ENCODE peak calls at places on chromosome X, in five cellular contexts. One of them, this sample, is unnamed.
A peak's percentile ranks its signal among the peaks of the same experiment; 100 is the strongest.

GRCh38 chrX:79259073-79259689 is 108.0 kb downstream of the ITM2A start:
- DNase-seq in SK-N-SH: no peak
- DNase-seq in HepG2: no peak
- DNase-seq in K562: no peak
- DNase-seq in GM12878: peak; percentile 99
- DNase-seq in this sample: no peak

GRCh38 chrX:22534643-22535042 is 261.9 kb downstream of the CBLL2 start:
- DNase-seq in SK-N-SH: no peak
- DNase-seq in K562: no peak
- DNase-seq in HepG2: no peak
- DNase-seq in GM12878: no peak
- DNase-seq in this sample: peak; percentile 85

GRCh38 chrX:65871671-65872311 is 168.1 kb downstream of the VSIG4 start:
- DNase-seq in HepG2: peak; percentile 41
- DNase-seq in K562: peak; percentile 68
- DNase-seq in SK-N-SH: no peak
- DNase-seq in GM12878: peak; percentile 50
- DNase-seq in this sample: no peak

GRCh38 chrX:102684772-102685520 is 27.3 kb upstream of the GPRASP2 start:
- DNase-seq in GM12878: peak; percentile 0
- DNase-seq in K562: no peak
- DNase-seq in HepG2: no peak
- DNase-seq in SK-N-SH: no peak
- DNase-seq in this sample: no peak

GRCh38 chrX:65837875-65838549 is 170.6 kb downstream of the MSN start:
- DNase-seq in SK-N-SH: no peak
- DNase-seq in K562: no peak
- DNase-seq in GM12878: no peak
- DNase-seq in HepG2: no peak
- DNase-seq in this sample: no peak

GRCh38 chrX:10104958-10105658 is 51.7 kb upstream of the CLCN4 start:
- DNase-seq in K562: no peak
- DNase-seq in HepG2: no peak
- DNase-seq in GM12878: no peak
- DNase-seq in SK-N-SH: no peak
- DNase-seq in this sample: no peak

GRCh38 chrX:153445856-153446635 is at the start of gene TREX2:
- DNase-seq in SK-N-SH: no peak
- DNase-seq in HepG2: no peak
- DNase-seq in GM12878: no peak
- DNase-seq in K562: no peak
- DNase-seq in this sample: no peak

GRCh38 chrX:18422886-18423285 is 2.5 kb upstream of the CDKL5 start:
- DNase-seq in GM12878: no peak
- DNase-seq in HepG2: no peak
- DNase-seq in SK-N-SH: no peak
- DNase-seq in K562: no peak
- DNase-seq in this sample: peak; percentile 24

GRCh38 chrX:154020500-154021115 is 906 bp upstream of the IRAK1 start:
- DNase-seq in SK-N-SH: no peak
- DNase-seq in HepG2: no peak
- DNase-seq in GM12878: no peak
- DNase-seq in K562: peak; percentile 25
- DNase-seq in this sample: no peak

GRCh38 chrX:102138064-102138463 is 4.2 kb downstream of the TCEAL6 start:
- DNase-seq in K562: no peak
- DNase-seq in HepG2: no peak
- DNase-seq in GM12878: no peak
- DNase-seq in SK-N-SH: no peak
- DNase-seq in this sample: no peak

GRCh38 chrX:80765226-80765625 is 44.5 kb downstream of the BRWD3 start:
- DNase-seq in SK-N-SH: no peak
- DNase-seq in HepG2: peak; percentile 4
- DNase-seq in K562: no peak
- DNase-seq in GM12878: no peak
- DNase-seq in this sample: peak; percentile 77

GRCh38 chrX:72048515-72049455 is 82.9 kb downstream of the RTL5 start:
- DNase-seq in SK-N-SH: peak; percentile 65
- DNase-seq in HepG2: no peak
- DNase-seq in GM12878: no peak
- DNase-seq in K562: no peak
- DNase-seq in this sample: no peak

GRCh38 chrX:151776936-151777335 is 42.4 kb downstream of the CNGA2 start:
- DNase-seq in K562: no peak
- DNase-seq in HepG2: no peak
- DNase-seq in GM12878: no peak
- DNase-seq in SK-N-SH: no peak
- DNase-seq in this sample: no peak

GRCh38 chrX:132559101-132559500 is 70.3 kb upstream of the MBNL3 start:
- DNase-seq in HepG2: peak; percentile 33
- DNase-seq in K562: peak; percentile 4
- DNase-seq in SK-N-SH: no peak
- DNase-seq in GM12878: no peak
- DNase-seq in this sample: no peak

GRCh38 chrX:65697173-65697572 is 29.7 kb downstream of the MSN start:
- DNase-seq in SK-N-SH: no peak
- DNase-seq in GM12878: no peak
- DNase-seq in HepG2: no peak
- DNase-seq in K562: no peak
- DNase-seq in this sample: peak; percentile 79

GRCh38 chrX:68699960-68700746 is 52.7 kb downstream of the STARD8 start:
- DNase-seq in K562: peak; percentile 76
- DNase-seq in SK-N-SH: no peak
- DNase-seq in GM12878: no peak
- DNase-seq in HepG2: no peak
- DNase-seq in this sample: peak; percentile 55

GRCh38 chrX:72247206-72247944 is 8.5 kb upstream of the ERCC6L start:
- DNase-seq in K562: peak; percentile 56
- DNase-seq in GM12878: no peak
- DNase-seq in HepG2: peak; percentile 47
- DNase-seq in SK-N-SH: no peak
- DNase-seq in this sample: peak; percentile 27

GRCh38 chrX:39065051-39065871 is 264.0 kb downstream of the MID1IP1 start:
- DNase-seq in SK-N-SH: no peak
- DNase-seq in HepG2: no peak
- DNase-seq in K562: no peak
- DNase-seq in GM12878: no peak
- DNase-seq in this sample: no peak

GRCh38 chrX:63250253-63250868 is 100.8 kb downstream of the SPIN4 start:
- DNase-seq in HepG2: peak; percentile 61
- DNase-seq in K562: peak; percentile 73
- DNase-seq in GM12878: peak; percentile 60
- DNase-seq in SK-N-SH: peak; percentile 42
- DNase-seq in this sample: peak; percentile 85

GRCh38 chrX:68693481-68694410 is 46.3 kb downstream of the STARD8 start:
- DNase-seq in SK-N-SH: peak; percentile 90
- DNase-seq in HepG2: no peak
- DNase-seq in K562: peak; percentile 87
- DNase-seq in GM12878: no peak
- DNase-seq in this sample: peak; percentile 50

GRCh38 chrX:94216738-94217137 is 542.7 kb downstream of the FAM133A start:
- DNase-seq in SK-N-SH: no peak
- DNase-seq in GM12878: no peak
- DNase-seq in K562: no peak
- DNase-seq in HepG2: no peak
- DNase-seq in this sample: no peak

GRCh38 chrX:48509245-48509590 is 426 bp downstream of the PORCN start:
- DNase-seq in HepG2: no peak
- DNase-seq in K562: no peak
- DNase-seq in SK-N-SH: peak; percentile 48
- DNase-seq in GM12878: no peak
- DNase-seq in this sample: no peak

GRCh38 chrX:139201924-139202323 is 328.6 kb upstream of the F9 start:
- DNase-seq in HepG2: no peak
- DNase-seq in K562: no peak
- DNase-seq in GM12878: no peak
- DNase-seq in SK-N-SH: no peak
- DNase-seq in this sample: no peak

GRCh38 chrX:40266490-40267333 is 169.0 kb upstream of the BCOR start:
- DNase-seq in GM12878: no peak
- DNase-seq in K562: peak; percentile 77
- DNase-seq in SK-N-SH: peak; percentile 87
- DNase-seq in HepG2: peak; percentile 23
- DNase-seq in this sample: peak; percentile 56

GRCh38 chrX:40258909-40259308 is 161.2 kb upstream of the BCOR start:
- DNase-seq in K562: no peak
- DNase-seq in GM12878: no peak
- DNase-seq in SK-N-SH: no peak
- DNase-seq in HepG2: no peak
- DNase-seq in this sample: no peak

GRCh38 chrX:40261955-40262596 is 164.3 kb upstream of the BCOR start:
- DNase-seq in SK-N-SH: no peak
- DNase-seq in HepG2: no peak
- DNase-seq in K562: peak; percentile 58
- DNase-seq in GM12878: no peak
- DNase-seq in this sample: peak; percentile 33

GRCh38 chrX:40260123-40260751 is 162.5 kb upstream of the BCOR start:
- DNase-seq in HepG2: no peak
- DNase-seq in SK-N-SH: no peak
- DNase-seq in K562: peak; percentile 34
- DNase-seq in GM12878: no peak
- DNase-seq in this sample: no peak

GRCh38 chrX:40262641-40263560 is 165.1 kb upstream of the BCOR start:
- DNase-seq in SK-N-SH: no peak
- DNase-seq in K562: no peak
- DNase-seq in HepG2: peak; percentile 8
- DNase-seq in GM12878: no peak
- DNase-seq in this sample: peak; percentile 41
- TF ChIP-seq MXI1 in SK-N-SH: no peak
- TF ChIP-seq MXI1 in K562: no peak
- TF ChIP-seq MXI1 in HepG2: no peak
- TF ChIP-seq MXI1 in GM12878: no peak
- TF ChIP-seq MXI1 in this sample: no peak

GRCh38 chrX:55006827-55007621 is 6.9 kb downstream of the APEX2 start:
- DNase-seq in GM12878: no peak
- DNase-seq in SK-N-SH: no peak
- DNase-seq in HepG2: no peak
- DNase-seq in K562: no peak
- DNase-seq in this sample: no peak

GRCh38 chrX:55007633-55008032 is 7.5 kb downstream of the APEX2 start:
- DNase-seq in HepG2: peak; percentile 73
- DNase-seq in GM12878: no peak
- DNase-seq in SK-N-SH: no peak
- DNase-seq in K562: no peak
- DNase-seq in this sample: peak; percentile 63

GRCh38 chrX:55014897-55015299 is 14.7 kb downstream of the APEX2 start:
- DNase-seq in GM12878: no peak
- DNase-seq in K562: peak; percentile 91
- DNase-seq in HepG2: no peak
- DNase-seq in SK-N-SH: no peak
- DNase-seq in this sample: no peak

GRCh38 chrX:55008571-55009358 is 8.6 kb downstream of the APEX2 start:
- DNase-seq in K562: no peak
- DNase-seq in HepG2: no peak
- DNase-seq in GM12878: no peak
- DNase-seq in SK-N-SH: no peak
- DNase-seq in this sample: peak; percentile 4

DNA sequence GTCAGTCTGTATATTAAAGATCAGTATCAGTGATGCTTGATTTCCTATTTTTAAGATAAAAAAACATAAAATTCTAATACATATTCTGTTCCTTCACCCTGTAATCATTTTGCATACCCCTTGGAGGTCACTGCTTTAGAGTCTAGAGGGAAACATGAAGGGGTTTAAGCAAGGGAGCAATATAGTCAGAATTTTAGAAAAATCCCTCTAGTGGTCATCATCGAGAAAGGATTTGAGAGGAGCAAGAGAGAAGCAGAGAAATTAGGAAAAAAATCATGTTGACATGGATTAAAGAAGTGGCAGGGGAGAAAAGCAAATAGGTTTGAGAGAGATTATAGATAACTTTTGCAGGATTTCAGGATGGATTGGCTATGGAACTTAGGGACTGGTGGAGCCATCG is 11.1 kb downstream of the APEX2 start:
- DNase-seq in SK-N-SH: peak; percentile 39
- DNase-seq in GM12878: no peak
- DNase-seq in K562: no peak
- DNase-seq in HepG2: no peak
- DNase-seq in this sample: peak; percentile 4
- H3K27me3 ChIP-seq in SK-N-SH: peaks cover 6% of the 10 kb centered on the region
- H3K27me3 ChIP-seq in GM12878: no peaks in the 10 kb centered on the region
- H3K27me3 ChIP-seq in K562: no peaks in the 10 kb centered on the region
- H3K27me3 ChIP-seq in HepG2: no peaks in the 10 kb centered on the region
- H3K27me3 ChIP-seq in this sample: peaks cover 2% of the 10 kb centered on the region

DNA sequence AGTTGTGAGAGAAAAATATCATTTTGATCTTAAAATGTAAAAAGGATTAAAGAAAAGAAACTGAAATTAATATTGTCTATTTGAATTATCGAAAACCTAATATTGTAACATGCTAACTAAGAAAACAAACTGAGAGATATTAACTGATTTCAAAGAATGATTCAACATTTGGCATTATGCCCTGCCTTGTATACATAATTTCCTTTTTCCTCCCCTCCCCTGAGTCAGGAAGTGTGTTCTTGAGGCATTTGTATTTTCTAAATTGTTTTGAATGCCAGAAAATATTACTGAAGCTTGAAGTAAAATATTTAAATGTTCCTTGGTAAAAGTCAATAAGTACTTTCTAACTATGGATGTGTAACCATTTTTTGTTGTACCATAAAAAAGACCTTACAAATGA is 49.4 kb downstream of the RPS6KA3 start:
- DNase-seq in GM12878: no peak
- DNase-seq in SK-N-SH: no peak
- DNase-seq in K562: peak; percentile 11
- DNase-seq in HepG2: no peak
- DNase-seq in this sample: peak; percentile 78
- TF ChIP-seq MXI1 in GM12878: no peak
- TF ChIP-seq MXI1 in SK-N-SH: no peak
- TF ChIP-seq MXI1 in K562: no peak
- TF ChIP-seq MXI1 in HepG2: no peak
- TF ChIP-seq MXI1 in this sample: no peak

DNA sequence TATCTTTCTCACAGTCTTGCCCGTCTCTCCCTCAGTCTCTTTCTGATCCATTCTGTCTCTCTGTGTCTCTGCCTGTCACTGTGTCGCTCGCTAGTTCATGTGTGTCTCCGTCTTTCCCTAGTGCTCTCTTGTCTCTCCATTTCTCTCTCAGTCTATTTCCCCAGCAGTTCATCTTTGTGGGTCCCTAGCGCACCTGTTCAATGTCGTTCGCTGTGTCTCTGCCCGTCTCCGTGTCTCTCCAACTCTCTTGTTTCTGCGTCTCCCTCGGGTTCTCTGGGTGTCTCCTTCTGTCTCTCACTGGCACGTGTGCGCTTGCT is 1.5 kb downstream of the GPR101 start:
- DNase-seq in GM12878: no peak
- DNase-seq in K562: peak; percentile 2
- DNase-seq in HepG2: no peak
- DNase-seq in SK-N-SH: no peak
- DNase-seq in this sample: no peak
- H3K27me3 ChIP-seq in GM12878: peaks cover 3% of the 10 kb centered on the region
- H3K27me3 ChIP-seq in K562: peaks cover 51% of the 10 kb centered on the region
- H3K27me3 ChIP-seq in HepG2: no peaks in the 10 kb centered on the region
- H3K27me3 ChIP-seq in SK-N-SH: peaks cover 67% of the 10 kb centered on the region
- H3K27me3 ChIP-seq in this sample: peaks cover 19% of the 10 kb centered on the region

This sample was measured in IMR-90.